ENCODE peak calls at places on chromosomes 11 and 22, in seven cellular contexts. Y, N, M, G, B, C and Z are unnamed samples.
A peak's percentile ranks its signal among the peaks of the same experiment; 100 is the strongest.

GRCh38 chr11:17333799-17334586 is 17.6 kb upstream of the NCR3LG1 start:
- DNase-seq in Y (no peak), N (no peak), M (no peak), G (no peak), B (no peak), C (no peak), Z (no peak)

GRCh38 chr11:95132956-95133355 is 43.3 kb downstream of the ENDOD1 start:
- DNase-seq in Y (no peak), N (no peak), M (peak; percentile 50), G (no peak), B (no peak), C (no peak), Z (no peak)

GRCh38 chr11:132576706-132577105 is 955.6 kb downstream of the OPCML start:
- DNase-seq in Y (no peak), N (no peak), M (no peak), G (no peak), B (no peak), C (no peak), Z (no peak)

GRCh38 chr11:33480636-33481035 is 220.0 kb downstream of the C11orf91 start:
- DNase-seq in Y (no peak), N (no peak), M (no peak), G (no peak), B (no peak), C (no peak), Z (no peak)

GRCh38 chr22:28772633-28773460 is at the start of gene CCDC117:
- DNase-seq in Y (peak; percentile 95), N (peak; percentile 89), M (peak; percentile 96), G (peak; percentile 93), B (peak; percentile 97), C (peak; percentile 94), Z (peak; percentile 93)

GRCh38 chr22:18000441-18001039 is 23.8 kb downstream of the MICAL3 start:
- DNase-seq in Y (peak; percentile 74), N (no peak), M (peak; percentile 36), G (peak; percentile 87), B (peak; percentile 69), C (peak; percentile 27), Z (no peak)

GRCh38 chr11:62605467-62605866 is 3.8 kb upstream of the MTA2 start:
- DNase-seq in Y (no peak), N (no peak), M (no peak), G (peak; percentile 48), B (no peak), C (no peak), Z (no peak)

GRCh38 chr22:36369922-36370781 is 17.6 kb downstream of the MYH9 start:
- DNase-seq in Y (no peak), N (no peak), M (peak; percentile 80), G (no peak), B (peak; percentile 86), C (peak; percentile 80), Z (no peak)

GRCh38 chr11:73121692-73122091 is 20.4 kb downstream of the FCHSD2 start:
- DNase-seq in Y (peak; percentile 47), N (no peak), M (no peak), G (no peak), B (no peak), C (no peak), Z (no peak)

GRCh38 chr22:38733329-38734202 is 22.2 kb downstream of the SUN2 start:
- DNase-seq in Y (peak; percentile 74), N (peak; percentile 60), M (peak; percentile 70), G (no peak), B (peak; percentile 96), C (peak; percentile 46), Z (peak; percentile 55)

GRCh38 chr22:32050678-32051515 is 7.8 kb downstream of the SLC5A1 start:
- DNase-seq in Y (no peak), N (peak; percentile 40), M (no peak), G (no peak), B (no peak), C (peak; percentile 46), Z (no peak)

GRCh38 chr11:76861490-76861953 is 804 bp downstream of the ACER3 start:
- DNase-seq in Y (no peak), N (no peak), M (no peak), G (no peak), B (no peak), C (peak; percentile 44), Z (no peak)

DNA sequence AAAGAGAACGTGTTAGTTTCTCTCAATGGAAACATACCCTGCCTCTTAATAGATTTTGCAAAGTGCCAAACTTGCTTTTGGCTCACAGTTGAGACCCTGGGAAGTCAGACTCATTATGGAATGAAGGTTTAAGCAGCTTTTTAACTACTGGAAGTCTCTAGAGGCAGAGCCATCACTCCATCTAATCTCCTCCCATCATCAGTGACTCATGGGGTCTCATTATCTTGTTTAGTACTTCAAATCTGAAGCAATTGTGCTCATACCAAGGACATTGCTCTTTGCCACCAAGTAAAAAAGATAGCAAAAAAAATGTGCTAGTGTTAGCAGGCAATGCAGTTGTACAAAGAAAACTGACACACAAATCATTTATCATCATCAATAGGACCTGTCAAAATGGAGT is 537.1 kb upstream of the LRRC4C start:
- DNase-seq in Y (no peak), N (no peak), M (no peak), G (no peak), B (no peak), C (no peak), Z (no peak)
- TF ChIP-seq EP300 in Y (no peak), N (no peak), M (no peak), G (no peak), B (no peak), C (no peak), Z (no peak)

GRCh38 chr22:42615092-42615859 is 593 bp upstream of the POLDIP3 start:
- DNase-seq in Y (peak; percentile 79), N (peak; percentile 87), M (peak; percentile 92), G (no peak), B (peak; percentile 97), C (peak; percentile 96), Z (peak; percentile 74)
- TF ChIP-seq EP300 in Y (no peak), N (no peak), M (no peak), G (no peak), B (no peak), C (peak; percentile 71), Z (no peak)

GRCh38 chr11:60841797-60842687 is at the start of gene CCDC86:
- DNase-seq in Y (peak; percentile 99), N (peak; percentile 99), M (peak; percentile 97), G (peak; percentile 99), B (peak; percentile 99), C (peak; percentile 98), Z (peak; percentile 96)
- TF ChIP-seq EP300 in Y (peak; percentile 14), N (no peak), M (peak; percentile 36), G (no peak), B (peak; percentile 39), C (peak; percentile 55), Z (peak; percentile 93)

DNA sequence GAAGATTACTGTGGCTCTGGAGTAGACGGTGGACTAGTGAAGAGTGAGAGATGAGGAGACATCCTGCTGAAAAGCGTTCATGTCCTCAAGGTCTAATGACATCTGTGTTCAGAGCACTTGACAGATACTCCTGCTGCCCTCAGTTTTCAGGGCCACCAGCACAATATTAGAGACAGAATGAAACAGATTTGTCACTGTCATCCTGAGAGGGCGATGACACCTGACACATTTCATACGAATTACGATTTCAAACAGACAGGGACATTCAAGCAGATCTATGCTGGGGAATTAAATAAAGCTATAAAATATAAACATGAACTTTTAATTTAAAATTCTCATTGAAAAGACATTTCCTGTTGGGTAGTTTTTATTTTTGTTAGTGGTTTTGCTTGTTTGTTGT is 29.1 kb downstream of the SVIP start:
- DNase-seq in Y (no peak), N (no peak), M (no peak), G (no peak), B (no peak), C (no peak), Z (no peak)
- TF ChIP-seq EP300 in Y (no peak), N (no peak), M (no peak), G (no peak), B (no peak), C (no peak), Z (no peak)

GRCh38 chr11:6612008-6612815 is at the start of gene TAF10:
- DNase-seq in Y (peak; percentile 95), N (peak; percentile 89), M (peak; percentile 98), G (peak; percentile 99), B (peak; percentile 99), C (peak; percentile 96), Z (peak; percentile 96)
- TF ChIP-seq EP300 in Y (no peak), N (no peak), M (peak; percentile 41), G (no peak), B (peak; percentile 71), C (peak; percentile 15), Z (peak; percentile 63)

GRCh38 chr22:22973336-22973735 is 85.7 kb downstream of the IGLL5 start:
- DNase-seq in Y (no peak), N (no peak), M (no peak), G (no peak), B (no peak), C (no peak), Z (no peak)

GRCh38 chr22:22977479-22978200 is 90.0 kb downstream of the IGLL5 start:
- DNase-seq in Y (no peak), N (no peak), M (no peak), G (no peak), B (no peak), C (no peak), Z (no peak)

GRCh38 chr22:22974156-22974555 is 86.5 kb downstream of the IGLL5 start:
- DNase-seq in Y (no peak), N (no peak), M (no peak), G (no peak), B (no peak), C (no peak), Z (no peak)

GRCh38 chr22:22976033-22976922 is 88.7 kb downstream of the IGLL5 start:
- DNase-seq in Y (peak; percentile 36), N (no peak), M (no peak), G (no peak), B (no peak), C (peak; percentile 61), Z (no peak)

GRCh38 chr22:22974795-22975580 is 87.4 kb downstream of the IGLL5 start:
- DNase-seq in Y (no peak), N (no peak), M (no peak), G (no peak), B (no peak), C (no peak), Z (no peak)
- TF ChIP-seq EP300 in Y (peak; percentile 22), N (no peak), M (no peak), G (no peak), B (no peak), C (no peak), Z (no peak)